ENCODE peak calls at places on chromosomes 13 and 19, in four cellular contexts. T is T-cell; K is right lobe of liver; L is stimulated activated naive B cell treated with anti-CD40 and anti-IgM and Interleukin-4, amounts not matched to agents 10 μg/mL and 1 μg/mL and 100 μg/mL, for 72 hours. F is an unnamed sample.

GRCh38 chr13:113831061-113831460 is 32.8 kb downstream of the GAS6 start:
- ATAC-seq in L (no peak), K (no peak), T (no peak), F (no peak)

GRCh38 chr13:45205124-45205523 is 4.3 kb upstream of the KCTD4 start:
- ATAC-seq in K (no peak), T (no peak), L (peak; percentile 59), F (no peak)

GRCh38 chr13:47837906-47838305 is 163.2 kb downstream of the SUCLA2 start:
- ATAC-seq in K (no peak), T (no peak), L (no peak), F (no peak)

GRCh38 chr19:41323023-41323422 is 13.1 kb downstream of the CCDC97 start:
- ATAC-seq in T (no peak), K (no peak), L (no peak), F (no peak)

GRCh38 chr13:32881074-32881791 is 135.0 kb upstream of the KL start:
- ATAC-seq in L (no peak), T (no peak), K (no peak), F (peak; percentile 46)

GRCh38 chr13:98484289-98485219 is 92.4 kb downstream of the STK24 start:
- ATAC-seq in K (peak; percentile 70), L (peak; percentile 50), T (peak; percentile 72), F (peak; percentile 77)

GRCh38 chr13:50235604-50236003 is 220.4 kb downstream of the KCNRG start:
- ATAC-seq in K (no peak), T (no peak), L (no peak), F (no peak)

GRCh38 chr13:97280478-97280877 is 58.3 kb downstream of the MBNL2 start:
- ATAC-seq in K (peak; percentile 9), L (no peak), T (no peak), F (no peak)

GRCh38 chr13:47508518-47509228 is 492.4 kb downstream of the SUCLA2 start:
- ATAC-seq in L (no peak), K (no peak), T (no peak), F (no peak)

GRCh38 chr13:44156294-44156658 is 217.3 kb upstream of the SERP2 start:
- ATAC-seq in T (no peak), K (no peak), L (no peak), F (no peak)

GRCh38 chr19:18470153-18470552 is 32.2 kb upstream of the ISYNA1 start:
- ATAC-seq in T (no peak), L (peak; percentile 64), K (peak; percentile 59), F (peak; percentile 36)

GRCh38 chr19:39339636-39340035 is 2.6 kb upstream of the SAMD4B start:
- ATAC-seq in K (no peak), T (no peak), L (no peak), F (no peak)

GRCh38 chr19:48064509-48064908 is 20.6 kb upstream of the CABP5 start:
- ATAC-seq in K (no peak), L (no peak), T (no peak), F (no peak)

GRCh38 chr13:80131204-80131603 is 209.7 kb downstream of the SPRY2 start:
- ATAC-seq in L (no peak), T (no peak), K (peak; percentile 71), F (no peak)

GRCh38 chr13:27258637-27259377 is 7.4 kb downstream of the RPL21 start:
- ATAC-seq in K (no peak), T (no peak), L (no peak), F (peak; percentile 64)

GRCh38 chr19:38023661-38024574 is 116.9 kb downstream of the SIPA1L3 start:
- ATAC-seq in T (no peak), K (no peak), L (peak; percentile 33), F (no peak)

GRCh38 chr19:7494416-7495098 is 5.7 kb upstream of the PEX11G start:
- ATAC-seq in T (no peak), L (no peak), K (peak; percentile 85), F (no peak)

GRCh38 chr19:10380311-10381102 is at the start of gene TYK2:
- ATAC-seq in T (peak; percentile 96), K (peak; percentile 97), L (peak; percentile 99), F (peak; percentile 99)

GRCh38 chr13:34748078-34748477 is 194.0 kb upstream of the NBEA start:
- ATAC-seq in L (no peak), T (no peak), K (peak; percentile 97), F (no peak)

GRCh38 chr13:59960683-59961082 is 203.0 kb downstream of the DIAPH3 start:
- ATAC-seq in L (no peak), T (no peak), K (no peak), F (no peak)

GRCh38 chr19:3335431-3336350 is 30.7 kb upstream of the NFIC start:
- ATAC-seq in T (no peak), K (peak; percentile 67), L (no peak), F (no peak)

GRCh38 chr13:97384366-97384765 is 49.6 kb upstream of the RAP2A start:
- ATAC-seq in L (no peak), T (no peak), K (peak; percentile 11), F (no peak)

GRCh38 chr19:39307233-39307821 is 11.1 kb downstream of the IFNL1 start:
- ATAC-seq in L (no peak), K (peak; percentile 33), T (no peak), F (peak; percentile 12)

GRCh38 chr19:35076026-35076370 is 34.5 kb downstream of the HPN start:
- ATAC-seq in T (no peak), L (no peak), K (no peak), F (no peak)

GRCh38 chr19:5948697-5949564 is 29.0 kb downstream of the RANBP3 start:
- ATAC-seq in L (no peak), T (peak; percentile 21), K (peak; percentile 14), F (peak; percentile 56)

GRCh38 chr19:18967358-18968146 is 26.5 kb upstream of the HOMER3 start:
- ATAC-seq in L (no peak), T (no peak), K (peak; percentile 86), F (no peak)

GRCh38 chr19:35756373-35757230 is at the start of gene HSPB6:
- ATAC-seq in T (no peak), K (no peak), L (no peak), F (no peak)

GRCh38 chr13:75405976-75406703 is 75.8 kb downstream of the TBC1D4 start:
- ATAC-seq in T (no peak), K (no peak), L (no peak), F (no peak)

GRCh38 chr19:19546751-19547162 is 8.7 kb downstream of the CILP2 start:
- ATAC-seq in L (no peak), T (no peak), K (no peak), F (no peak)

GRCh38 chr19:4369888-4370260 is 26.5 kb downstream of the MPND start:
- ATAC-seq in L (peak; percentile 72), K (peak; percentile 24), T (peak; percentile 77), F (peak; percentile 83)

GRCh38 chr19:43367822-43368221 is 14.3 kb downstream of the CD177 start:
- ATAC-seq in L (no peak), K (no peak), T (no peak), F (no peak)

GRCh38 chr13:91311491-91311890 is 36.0 kb upstream of the MIR17HG start:
- ATAC-seq in T (no peak), L (no peak), K (no peak), F (no peak)

GRCh38 chr13:41639237-41639904 is 182.0 kb downstream of the RGCC start:
- ATAC-seq in T (no peak), K (no peak), L (no peak), F (no peak)

GRCh38 chr19:16136185-16137067 is 7.1 kb upstream of the HSH2D start:
- ATAC-seq in T (no peak), L (no peak), K (no peak), F (no peak)

GRCh38 chr13:48320396-48320790 is 16.8 kb downstream of the RB1 start:
- ATAC-seq in T (peak; percentile 42), L (peak; percentile 23), K (no peak), F (no peak)